ENCODE peak calls at places on chromosomes 11 and 22, in ten cellular contexts. One of them, this sample, is unnamed.

GRCh38 chr11:66313321-66314185 is 3.3 kb downstream of the CD248 start:
- DNase-seq in AG09319: no peak
- DNase-seq in cardiac muscle cell: peak
- DNase-seq in ovary: peak
- DNase-seq in lower lobe of right lung: peak
- DNase-seq in osteoblast: peak
- DNase-seq in heart right ventricle: no peak
- DNase-seq in Calu3: no peak
- DNase-seq in progenitor cell of endocrine pancreas: no peak
- DNase-seq in epithelial cell of esophagus: no peak
- DNase-seq in this sample: no peak

GRCh38 chr22:23282089-23282501 is 101.8 kb downstream of the BCR start:
- DNase-seq in AG09319: no peak
- DNase-seq in cardiac muscle cell: peak
- DNase-seq in ovary: peak
- DNase-seq in lower lobe of right lung: peak
- DNase-seq in osteoblast: peak
- DNase-seq in heart right ventricle: peak
- DNase-seq in Calu3: peak
- DNase-seq in progenitor cell of endocrine pancreas: no peak
- DNase-seq in epithelial cell of esophagus: peak
- DNase-seq in this sample: peak

GRCh38 chr22:40409613-40410113 is 39.3 kb downstream of the SGSM3 start:
- DNase-seq in AG09319: no peak
- DNase-seq in cardiac muscle cell: no peak
- DNase-seq in ovary: no peak
- DNase-seq in lower lobe of right lung: peak
- DNase-seq in osteoblast: no peak
- DNase-seq in heart right ventricle: no peak
- DNase-seq in Calu3: no peak
- DNase-seq in progenitor cell of endocrine pancreas: no peak
- DNase-seq in epithelial cell of esophagus: no peak
- DNase-seq in this sample: no peak

GRCh38 chr22:35467788-35468187 is 67.8 kb downstream of the MCM5 start:
- DNase-seq in AG09319: no peak
- DNase-seq in cardiac muscle cell: peak
- DNase-seq in ovary: peak
- DNase-seq in lower lobe of right lung: peak
- DNase-seq in osteoblast: peak
- DNase-seq in heart right ventricle: peak
- DNase-seq in Calu3: no peak
- DNase-seq in progenitor cell of endocrine pancreas: no peak
- DNase-seq in epithelial cell of esophagus: no peak
- DNase-seq in this sample: peak

GRCh38 chr11:34830648-34831047 is 85.5 kb downstream of the APIP start:
- DNase-seq in AG09319: no peak
- DNase-seq in cardiac muscle cell: peak
- DNase-seq in ovary: no peak
- DNase-seq in lower lobe of right lung: no peak
- DNase-seq in osteoblast: no peak
- DNase-seq in heart right ventricle: peak
- DNase-seq in Calu3: no peak
- DNase-seq in progenitor cell of endocrine pancreas: no peak
- DNase-seq in epithelial cell of esophagus: no peak
- DNase-seq in this sample: peak

GRCh38 chr11:95653099-95653498 is 136.5 kb downstream of the FAM76B start:
- DNase-seq in AG09319: no peak
- DNase-seq in cardiac muscle cell: no peak
- DNase-seq in ovary: no peak
- DNase-seq in lower lobe of right lung: no peak
- DNase-seq in osteoblast: no peak
- DNase-seq in heart right ventricle: no peak
- DNase-seq in Calu3: no peak
- DNase-seq in progenitor cell of endocrine pancreas: no peak
- DNase-seq in epithelial cell of esophagus: no peak
- DNase-seq in this sample: no peak

GRCh38 chr22:22768885-22769284 is 118.7 kb upstream of the IGLL5 start:
- DNase-seq in AG09319: no peak
- DNase-seq in cardiac muscle cell: no peak
- DNase-seq in ovary: no peak
- DNase-seq in lower lobe of right lung: no peak
- DNase-seq in osteoblast: no peak
- DNase-seq in heart right ventricle: no peak
- DNase-seq in Calu3: no peak
- DNase-seq in progenitor cell of endocrine pancreas: no peak
- DNase-seq in epithelial cell of esophagus: no peak
- DNase-seq in this sample: no peak

GRCh38 chr11:2211113-2211971 is 39.7 kb upstream of the TH start:
- DNase-seq in AG09319: no peak
- DNase-seq in cardiac muscle cell: no peak
- DNase-seq in ovary: no peak
- DNase-seq in lower lobe of right lung: no peak
- DNase-seq in osteoblast: peak
- DNase-seq in heart right ventricle: peak
- DNase-seq in Calu3: peak
- DNase-seq in progenitor cell of endocrine pancreas: peak
- DNase-seq in epithelial cell of esophagus: no peak
- DNase-seq in this sample: peak

GRCh38 chr11:65650547-65651338 is 12.0 kb downstream of the RELA start:
- DNase-seq in AG09319: no peak
- DNase-seq in cardiac muscle cell: no peak
- DNase-seq in ovary: no peak
- DNase-seq in lower lobe of right lung: no peak
- DNase-seq in osteoblast: peak
- DNase-seq in heart right ventricle: no peak
- DNase-seq in Calu3: no peak
- DNase-seq in progenitor cell of endocrine pancreas: no peak
- DNase-seq in epithelial cell of esophagus: peak
- DNase-seq in this sample: no peak

GRCh38 chr11:27392715-27393114 is 29.7 kb upstream of the CCDC34 start:
- DNase-seq in AG09319: no peak
- DNase-seq in cardiac muscle cell: peak
- DNase-seq in ovary: no peak
- DNase-seq in lower lobe of right lung: no peak
- DNase-seq in osteoblast: no peak
- DNase-seq in heart right ventricle: no peak
- DNase-seq in Calu3: no peak
- DNase-seq in progenitor cell of endocrine pancreas: no peak
- DNase-seq in epithelial cell of esophagus: peak
- DNase-seq in this sample: no peak

GRCh38 chr11:64234840-64235379 is 526 bp downstream of the VEGFB start:
- DNase-seq in AG09319: no peak
- DNase-seq in cardiac muscle cell: peak
- DNase-seq in ovary: peak
- DNase-seq in lower lobe of right lung: no peak
- DNase-seq in osteoblast: peak
- DNase-seq in heart right ventricle: no peak
- DNase-seq in Calu3: peak
- DNase-seq in progenitor cell of endocrine pancreas: no peak
- DNase-seq in epithelial cell of esophagus: no peak
- DNase-seq in this sample: no peak

GRCh38 chr11:77705195-77705876 is 67.7 kb upstream of the CLNS1A start:
- DNase-seq in AG09319: no peak
- DNase-seq in cardiac muscle cell: peak
- DNase-seq in ovary: no peak
- DNase-seq in lower lobe of right lung: no peak
- DNase-seq in osteoblast: peak
- DNase-seq in heart right ventricle: no peak
- DNase-seq in Calu3: peak
- DNase-seq in progenitor cell of endocrine pancreas: no peak
- DNase-seq in epithelial cell of esophagus: peak
- DNase-seq in this sample: no peak

GRCh38 chr22:31625257-31625640 is 36.8 kb downstream of the PISD start:
- DNase-seq in AG09319: no peak
- DNase-seq in cardiac muscle cell: no peak
- DNase-seq in ovary: no peak
- DNase-seq in lower lobe of right lung: no peak
- DNase-seq in osteoblast: peak
- DNase-seq in heart right ventricle: no peak
- DNase-seq in Calu3: no peak
- DNase-seq in progenitor cell of endocrine pancreas: no peak
- DNase-seq in epithelial cell of esophagus: no peak
- DNase-seq in this sample: no peak

GRCh38 chr11:108069947-108070346 is 51.4 kb upstream of the ACAT1 start:
- DNase-seq in AG09319: no peak
- DNase-seq in cardiac muscle cell: peak
- DNase-seq in ovary: no peak
- DNase-seq in lower lobe of right lung: no peak
- DNase-seq in osteoblast: no peak
- DNase-seq in heart right ventricle: no peak
- DNase-seq in Calu3: no peak
- DNase-seq in progenitor cell of endocrine pancreas: no peak
- DNase-seq in epithelial cell of esophagus: no peak
- DNase-seq in this sample: no peak

DNA sequence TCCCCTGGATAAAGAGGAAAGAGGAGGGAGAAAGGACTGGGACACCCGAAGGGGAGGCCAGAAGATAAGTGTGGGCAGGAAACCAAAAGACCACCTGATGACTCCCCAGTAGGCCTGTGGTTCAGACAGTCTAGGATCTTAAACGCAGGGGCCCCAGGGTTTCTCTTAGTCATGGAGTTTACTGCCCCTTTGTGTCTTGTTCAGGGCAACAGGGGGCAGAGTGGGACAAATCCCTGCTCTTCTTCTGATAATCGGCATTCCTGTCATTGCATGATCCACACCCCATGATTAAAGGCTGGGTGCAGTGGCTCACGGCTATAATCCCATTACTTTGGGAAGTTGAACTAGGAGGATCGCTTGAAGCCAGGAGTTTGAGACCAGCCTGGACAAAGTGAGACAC is 4.7 kb upstream of the TMPRSS13 start:
- DNase-seq in AG09319: no peak
- DNase-seq in cardiac muscle cell: no peak
- DNase-seq in ovary: no peak
- DNase-seq in lower lobe of right lung: peak
- DNase-seq in osteoblast: no peak
- DNase-seq in heart right ventricle: no peak
- DNase-seq in Calu3: no peak
- DNase-seq in progenitor cell of endocrine pancreas: no peak
- DNase-seq in epithelial cell of esophagus: no peak
- DNase-seq in this sample: no peak
- TF ChIP-seq CTCF in AG09319: no peak
- TF ChIP-seq CTCF in cardiac muscle cell: no peak
- TF ChIP-seq CTCF in ovary: no peak
- TF ChIP-seq CTCF in lower lobe of right lung: no peak
- TF ChIP-seq CTCF in osteoblast: no peak
- TF ChIP-seq CTCF in heart right ventricle: no peak
- TF ChIP-seq CTCF in Calu3: no peak
- TF ChIP-seq CTCF in progenitor cell of endocrine pancreas: no peak
- TF ChIP-seq CTCF in epithelial cell of esophagus: no peak
- TF ChIP-seq CTCF in this sample: no peak

GRCh38 chr11:18739684-18740083 is 13.7 kb upstream of the IGSF22 start:
- DNase-seq in AG09319: no peak
- DNase-seq in cardiac muscle cell: no peak
- DNase-seq in ovary: no peak
- DNase-seq in lower lobe of right lung: no peak
- DNase-seq in osteoblast: no peak
- DNase-seq in heart right ventricle: no peak
- DNase-seq in Calu3: peak
- DNase-seq in progenitor cell of endocrine pancreas: no peak
- DNase-seq in epithelial cell of esophagus: no peak
- DNase-seq in this sample: no peak
- TF ChIP-seq CTCF in AG09319: no peak
- TF ChIP-seq CTCF in cardiac muscle cell: no peak
- TF ChIP-seq CTCF in ovary: no peak
- TF ChIP-seq CTCF in lower lobe of right lung: no peak
- TF ChIP-seq CTCF in osteoblast: no peak
- TF ChIP-seq CTCF in heart right ventricle: no peak
- TF ChIP-seq CTCF in Calu3: no peak
- TF ChIP-seq CTCF in progenitor cell of endocrine pancreas: no peak
- TF ChIP-seq CTCF in epithelial cell of esophagus: no peak
- TF ChIP-seq CTCF in this sample: no peak

DNA sequence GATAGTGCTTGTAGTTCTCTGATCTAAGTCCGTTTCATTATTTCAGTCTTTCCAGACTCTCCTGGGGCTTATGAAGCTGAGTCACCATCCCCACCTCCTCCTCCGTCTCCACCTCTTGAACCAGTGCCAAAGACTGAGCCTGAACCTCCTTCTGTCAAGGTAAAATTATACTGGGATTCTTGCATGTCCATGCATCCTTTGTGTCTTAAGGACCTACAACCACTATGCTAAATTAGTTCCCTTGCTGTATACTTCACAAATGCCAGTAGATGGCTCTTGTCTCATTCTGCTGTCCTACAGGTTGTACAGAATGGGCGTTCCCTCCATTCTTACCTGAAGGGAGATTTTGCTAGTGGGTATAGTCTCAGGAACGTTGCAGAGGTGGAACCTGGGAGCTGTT is 42.2 kb downstream of the POLD3 start:
- DNase-seq in AG09319: no peak
- DNase-seq in cardiac muscle cell: peak
- DNase-seq in ovary: no peak
- DNase-seq in lower lobe of right lung: no peak
- DNase-seq in osteoblast: no peak
- DNase-seq in heart right ventricle: no peak
- DNase-seq in Calu3: peak
- DNase-seq in progenitor cell of endocrine pancreas: no peak
- DNase-seq in epithelial cell of esophagus: peak
- DNase-seq in this sample: peak
- TF ChIP-seq CTCF in AG09319: peak
- TF ChIP-seq CTCF in cardiac muscle cell: peak
- TF ChIP-seq CTCF in ovary: no peak
- TF ChIP-seq CTCF in lower lobe of right lung: no peak
- TF ChIP-seq CTCF in osteoblast: peak
- TF ChIP-seq CTCF in heart right ventricle: peak
- TF ChIP-seq CTCF in Calu3: no peak
- TF ChIP-seq CTCF in progenitor cell of endocrine pancreas: peak
- TF ChIP-seq CTCF in epithelial cell of esophagus: peak
- TF ChIP-seq CTCF in this sample: peak

GRCh38 chr11:48025983-48026340 is 45.6 kb downstream of the PTPRJ start:
- DNase-seq in AG09319: no peak
- DNase-seq in cardiac muscle cell: no peak
- DNase-seq in ovary: no peak
- DNase-seq in lower lobe of right lung: no peak
- DNase-seq in osteoblast: no peak
- DNase-seq in heart right ventricle: no peak
- DNase-seq in Calu3: no peak
- DNase-seq in progenitor cell of endocrine pancreas: no peak
- DNase-seq in epithelial cell of esophagus: no peak
- DNase-seq in this sample: no peak
- TF ChIP-seq CTCF in AG09319: no peak
- TF ChIP-seq CTCF in cardiac muscle cell: no peak
- TF ChIP-seq CTCF in ovary: no peak
- TF ChIP-seq CTCF in lower lobe of right lung: no peak
- TF ChIP-seq CTCF in osteoblast: no peak
- TF ChIP-seq CTCF in heart right ventricle: no peak
- TF ChIP-seq CTCF in Calu3: no peak
- TF ChIP-seq CTCF in progenitor cell of endocrine pancreas: no peak
- TF ChIP-seq CTCF in epithelial cell of esophagus: no peak
- TF ChIP-seq CTCF in this sample: no peak

GRCh38 chr11:62233730-62234129 is 8.3 kb upstream of the SCGB1D2 start:
- DNase-seq in AG09319: no peak
- DNase-seq in cardiac muscle cell: no peak
- DNase-seq in ovary: no peak
- DNase-seq in lower lobe of right lung: no peak
- DNase-seq in osteoblast: peak
- DNase-seq in heart right ventricle: no peak
- DNase-seq in Calu3: no peak
- DNase-seq in progenitor cell of endocrine pancreas: no peak
- DNase-seq in epithelial cell of esophagus: peak
- DNase-seq in this sample: no peak
- TF ChIP-seq CTCF in AG09319: no peak
- TF ChIP-seq CTCF in cardiac muscle cell: no peak
- TF ChIP-seq CTCF in ovary: no peak
- TF ChIP-seq CTCF in lower lobe of right lung: no peak
- TF ChIP-seq CTCF in osteoblast: no peak
- TF ChIP-seq CTCF in heart right ventricle: no peak
- TF ChIP-seq CTCF in Calu3: no peak
- TF ChIP-seq CTCF in progenitor cell of endocrine pancreas: no peak
- TF ChIP-seq CTCF in epithelial cell of esophagus: no peak
- TF ChIP-seq CTCF in this sample: no peak